ENCODE peak calls at places on chromosomes 12 and 14, in nine cellular contexts. V, E, O, L, A, J, N, W and Q are unnamed samples.

GRCh38 chr12:76762556-76762955 is 1.4 kb upstream of the ZDHHC17 start:
- DNase-seq in E (peak), V (no peak), N (no peak), O (no peak), A (no peak), J (peak), W (no peak), L (no peak), Q (no peak)

GRCh38 chr14:62179367-62180018 is 417.3 kb downstream of the SNAPC1 start:
- DNase-seq in W (peak), O (peak), E (peak), L (peak), A (no peak), V (peak), N (peak), J (peak), Q (peak)

GRCh38 chr12:123899368-123899767 is 73.3 kb downstream of the CCDC92 start:
- DNase-seq in J (no peak), L (no peak), A (no peak), V (no peak), E (no peak), O (no peak), W (no peak), N (no peak), Q (no peak)

GRCh38 chr14:44791730-44792129 is 170.0 kb downstream of the KLHL28 start:
- DNase-seq in A (no peak), J (no peak), W (no peak), E (no peak), L (no peak), O (no peak), V (peak), N (no peak), Q (no peak)

GRCh38 chr12:101690544-101691118 is 6.8 kb upstream of the CHPT1 start:
- DNase-seq in A (no peak), E (no peak), L (no peak), J (no peak), N (no peak), W (no peak), V (no peak), O (no peak), Q (no peak)

GRCh38 chr12:98229539-98229921 is 285.9 kb upstream of the TMPO start:
- DNase-seq in A (no peak), O (no peak), L (no peak), E (no peak), J (no peak), W (no peak), N (no peak), V (no peak), Q (no peak)

GRCh38 chr12:119366007-119366406 is 31.5 kb downstream of the CCDC60 start:
- DNase-seq in A (no peak), J (no peak), N (no peak), V (no peak), E (no peak), L (no peak), O (no peak), W (no peak), Q (no peak)

GRCh38 chr14:35480119-35480769 is 53.7 kb upstream of the INSM2 start:
- DNase-seq in W (no peak), N (no peak), L (no peak), O (no peak), A (no peak), J (no peak), V (peak), E (no peak), Q (no peak)

GRCh38 chr12:56206373-56207166 is 15.2 kb downstream of the RNF41 start:
- DNase-seq in J (peak), E (peak), A (no peak), L (no peak), O (peak), W (peak), N (peak), V (peak), Q (peak)

GRCh38 chr12:110677206-110677911 is 11.6 kb downstream of the HVCN1 start:
- DNase-seq in A (no peak), O (no peak), E (no peak), J (no peak), V (no peak), W (no peak), N (no peak), L (no peak), Q (no peak)

GRCh38 chr12:77893918-77894317 is 63.2 kb downstream of the NAV3 start:
- DNase-seq in O (peak), A (no peak), E (no peak), N (no peak), V (peak), W (no peak), J (peak), L (no peak), Q (no peak)

GRCh38 chr12:60594035-60594711 is 998.3 kb downstream of the SLC16A7 start:
- DNase-seq in A (no peak), N (no peak), O (no peak), W (no peak), V (no peak), L (no peak), E (no peak), J (no peak), Q (no peak)